ENCODE peak calls at places on chromosomes 16 and 17, in ten cellular contexts. One of them, this sample, is unnamed.

GRCh38 chr17:15381707-15382106 is 40.3 kb upstream of the TEKT3 start:
- DNase-seq in upper lobe of right lung: no peak
- DNase-seq in PC-9: no peak
- DNase-seq in GM13977: no peak
- DNase-seq in AG10803: no peak
- DNase-seq in astrocyte of the spinal cord: no peak
- DNase-seq in PC-3: peak
- DNase-seq in epithelial cell of esophagus: peak
- DNase-seq in neural crest cell: no peak
- DNase-seq in fibroblast of pulmonary artery: no peak
- DNase-seq in this sample: no peak

GRCh38 chr17:32590974-32591373 is 104.2 kb downstream of the CDK5R1 start:
- DNase-seq in GM13977: no peak
- DNase-seq in neural crest cell: no peak
- DNase-seq in epithelial cell of esophagus: no peak
- DNase-seq in PC-9: no peak
- DNase-seq in fibroblast of pulmonary artery: no peak
- DNase-seq in upper lobe of right lung: no peak
- DNase-seq in AG10803: no peak
- DNase-seq in PC-3: no peak
- DNase-seq in astrocyte of the spinal cord: no peak
- DNase-seq in this sample: no peak

GRCh38 chr17:82129095-82129494 is 31.1 kb upstream of the FASN start:
- DNase-seq in upper lobe of right lung: no peak
- DNase-seq in epithelial cell of esophagus: no peak
- DNase-seq in astrocyte of the spinal cord: no peak
- DNase-seq in fibroblast of pulmonary artery: no peak
- DNase-seq in AG10803: no peak
- DNase-seq in GM13977: no peak
- DNase-seq in neural crest cell: no peak
- DNase-seq in PC-9: no peak
- DNase-seq in PC-3: no peak
- DNase-seq in this sample: no peak

GRCh38 chr17:37458805-37459204 is 30.9 kb upstream of the DUSP14 start:
- DNase-seq in GM13977: no peak
- DNase-seq in PC-3: peak
- DNase-seq in neural crest cell: no peak
- DNase-seq in epithelial cell of esophagus: peak
- DNase-seq in fibroblast of pulmonary artery: peak
- DNase-seq in upper lobe of right lung: no peak
- DNase-seq in astrocyte of the spinal cord: peak
- DNase-seq in PC-9: peak
- DNase-seq in AG10803: peak
- DNase-seq in this sample: peak

GRCh38 chr17:5499790-5500189 is 13.4 kb downstream of the MIS12 start:
- DNase-seq in neural crest cell: peak
- DNase-seq in astrocyte of the spinal cord: no peak
- DNase-seq in upper lobe of right lung: no peak
- DNase-seq in fibroblast of pulmonary artery: no peak
- DNase-seq in epithelial cell of esophagus: no peak
- DNase-seq in PC-9: no peak
- DNase-seq in GM13977: no peak
- DNase-seq in PC-3: no peak
- DNase-seq in AG10803: no peak
- DNase-seq in this sample: no peak

GRCh38 chr17:73432624-73433190 is 120.9 kb upstream of the CDC42EP4 start:
- DNase-seq in neural crest cell: no peak
- DNase-seq in fibroblast of pulmonary artery: no peak
- DNase-seq in epithelial cell of esophagus: no peak
- DNase-seq in upper lobe of right lung: no peak
- DNase-seq in GM13977: no peak
- DNase-seq in AG10803: no peak
- DNase-seq in PC-9: no peak
- DNase-seq in PC-3: no peak
- DNase-seq in astrocyte of the spinal cord: no peak
- DNase-seq in this sample: no peak

GRCh38 chr17:44688675-44689491 is 693 bp downstream of the CCDC43 start:
- DNase-seq in upper lobe of right lung: no peak
- DNase-seq in PC-3: peak
- DNase-seq in neural crest cell: no peak
- DNase-seq in fibroblast of pulmonary artery: peak
- DNase-seq in AG10803: no peak
- DNase-seq in epithelial cell of esophagus: peak
- DNase-seq in astrocyte of the spinal cord: no peak
- DNase-seq in PC-9: no peak
- DNase-seq in GM13977: peak
- DNase-seq in this sample: no peak

GRCh38 chr16:66042341-66042740 is 324.1 kb upstream of the CDH5 start:
- DNase-seq in neural crest cell: no peak
- DNase-seq in upper lobe of right lung: no peak
- DNase-seq in astrocyte of the spinal cord: no peak
- DNase-seq in fibroblast of pulmonary artery: no peak
- DNase-seq in PC-9: no peak
- DNase-seq in GM13977: no peak
- DNase-seq in PC-3: no peak
- DNase-seq in AG10803: no peak
- DNase-seq in epithelial cell of esophagus: no peak
- DNase-seq in this sample: no peak

GRCh38 chr16:83351846-83352245 is 455.9 kb upstream of the HSBP1 start:
- DNase-seq in GM13977: no peak
- DNase-seq in upper lobe of right lung: no peak
- DNase-seq in astrocyte of the spinal cord: no peak
- DNase-seq in epithelial cell of esophagus: no peak
- DNase-seq in neural crest cell: no peak
- DNase-seq in AG10803: peak
- DNase-seq in PC-3: no peak
- DNase-seq in fibroblast of pulmonary artery: peak
- DNase-seq in PC-9: no peak
- DNase-seq in this sample: peak

GRCh38 chr17:74356640-74357465 is 4.8 kb downstream of the BTBD17 start:
- DNase-seq in epithelial cell of esophagus: no peak
- DNase-seq in upper lobe of right lung: no peak
- DNase-seq in PC-9: no peak
- DNase-seq in GM13977: no peak
- DNase-seq in PC-3: peak
- DNase-seq in neural crest cell: no peak
- DNase-seq in AG10803: no peak
- DNase-seq in astrocyte of the spinal cord: no peak
- DNase-seq in fibroblast of pulmonary artery: no peak
- DNase-seq in this sample: no peak

DNA sequence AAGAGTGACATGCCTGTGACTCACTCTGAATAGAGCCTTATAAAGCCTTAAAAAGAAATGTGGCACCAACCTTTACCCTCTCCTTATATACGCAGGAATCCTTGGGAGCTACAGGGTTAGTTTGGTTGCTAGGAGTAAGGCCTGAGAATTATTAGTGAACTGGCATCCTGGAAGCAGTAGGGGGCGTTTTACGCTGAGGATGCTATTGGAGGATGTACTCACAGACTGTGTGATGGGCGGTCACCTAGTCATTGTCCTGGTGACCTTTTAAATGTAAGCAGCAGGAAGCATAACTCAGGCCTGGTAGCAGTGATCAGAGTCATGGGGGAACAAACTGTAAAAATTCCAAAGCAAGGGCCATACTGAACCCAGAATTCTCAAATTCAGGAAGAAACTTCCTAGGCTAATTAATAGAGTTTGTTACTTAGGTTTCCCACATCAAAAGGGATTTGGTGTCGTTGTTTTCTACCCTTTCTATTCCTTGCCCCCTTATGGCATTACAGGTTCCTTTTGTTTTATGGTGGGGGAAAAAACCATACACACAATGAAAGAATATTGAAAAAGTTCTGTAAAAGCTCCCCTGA is 153.8 kb downstream of the SNX11 start:
- DNase-seq in epithelial cell of esophagus: peak
- DNase-seq in PC-3: peak
- DNase-seq in upper lobe of right lung: no peak
- DNase-seq in neural crest cell: peak
- DNase-seq in AG10803: peak
- DNase-seq in PC-9: no peak
- DNase-seq in astrocyte of the spinal cord: peak
- DNase-seq in GM13977: no peak
- DNase-seq in fibroblast of pulmonary artery: no peak
- DNase-seq in this sample: peak
- TF ChIP-seq CTCF in epithelial cell of esophagus: peak
- TF ChIP-seq CTCF in PC-3: peak
- TF ChIP-seq CTCF in upper lobe of right lung: peak
- TF ChIP-seq CTCF in neural crest cell: peak
- TF ChIP-seq CTCF in AG10803: peak
- TF ChIP-seq CTCF in PC-9: peak
- TF ChIP-seq CTCF in astrocyte of the spinal cord: peak
- TF ChIP-seq CTCF in GM13977: peak
- TF ChIP-seq CTCF in fibroblast of pulmonary artery: peak
- TF ChIP-seq CTCF in this sample: peak

GRCh38 chr16:590165-590874 is 454 bp downstream of the RAB40C start:
- DNase-seq in epithelial cell of esophagus: peak
- DNase-seq in fibroblast of pulmonary artery: peak
- DNase-seq in AG10803: peak
- DNase-seq in GM13977: no peak
- DNase-seq in PC-9: no peak
- DNase-seq in neural crest cell: no peak
- DNase-seq in PC-3: peak
- DNase-seq in upper lobe of right lung: peak
- DNase-seq in astrocyte of the spinal cord: peak
- DNase-seq in this sample: no peak
- TF ChIP-seq CTCF in epithelial cell of esophagus: no peak
- TF ChIP-seq CTCF in fibroblast of pulmonary artery: no peak
- TF ChIP-seq CTCF in AG10803: no peak
- TF ChIP-seq CTCF in GM13977: peak
- TF ChIP-seq CTCF in PC-9: no peak
- TF ChIP-seq CTCF in neural crest cell: peak
- TF ChIP-seq CTCF in PC-3: no peak
- TF ChIP-seq CTCF in upper lobe of right lung: no peak
- TF ChIP-seq CTCF in astrocyte of the spinal cord: no peak
- TF ChIP-seq CTCF in this sample: no peak

GRCh38 chr17:50162466-50163254 is 3.1 kb upstream of the SGCA start:
- DNase-seq in neural crest cell: no peak
- DNase-seq in upper lobe of right lung: no peak
- DNase-seq in PC-3: no peak
- DNase-seq in epithelial cell of esophagus: no peak
- DNase-seq in AG10803: no peak
- DNase-seq in fibroblast of pulmonary artery: no peak
- DNase-seq in GM13977: no peak
- DNase-seq in PC-9: no peak
- DNase-seq in astrocyte of the spinal cord: no peak
- DNase-seq in this sample: no peak

GRCh38 chr17:50157891-50158290 is 7.4 kb upstream of the PPP1R9B start:
- DNase-seq in PC-9: no peak
- DNase-seq in fibroblast of pulmonary artery: no peak
- DNase-seq in astrocyte of the spinal cord: no peak
- DNase-seq in epithelial cell of esophagus: no peak
- DNase-seq in AG10803: no peak
- DNase-seq in PC-3: no peak
- DNase-seq in GM13977: no peak
- DNase-seq in neural crest cell: no peak
- DNase-seq in upper lobe of right lung: no peak
- DNase-seq in this sample: no peak

GRCh38 chr17:50161911-50162288 is 3.9 kb upstream of the SGCA start:
- DNase-seq in neural crest cell: no peak
- DNase-seq in upper lobe of right lung: no peak
- DNase-seq in GM13977: no peak
- DNase-seq in PC-3: no peak
- DNase-seq in astrocyte of the spinal cord: no peak
- DNase-seq in fibroblast of pulmonary artery: no peak
- DNase-seq in AG10803: no peak
- DNase-seq in PC-9: no peak
- DNase-seq in epithelial cell of esophagus: no peak
- DNase-seq in this sample: no peak

GRCh38 chr17:50163846-50164696 is 1.7 kb upstream of the SGCA start:
- DNase-seq in epithelial cell of esophagus: no peak
- DNase-seq in AG10803: no peak
- DNase-seq in PC-3: no peak
- DNase-seq in neural crest cell: no peak
- DNase-seq in upper lobe of right lung: peak
- DNase-seq in GM13977: peak
- DNase-seq in astrocyte of the spinal cord: no peak
- DNase-seq in PC-9: no peak
- DNase-seq in fibroblast of pulmonary artery: no peak
- DNase-seq in this sample: no peak

GRCh38 chr17:50161023-50161910 is 4.5 kb upstream of the SGCA start:
- DNase-seq in astrocyte of the spinal cord: peak
- DNase-seq in fibroblast of pulmonary artery: peak
- DNase-seq in GM13977: peak
- DNase-seq in epithelial cell of esophagus: peak
- DNase-seq in PC-3: peak
- DNase-seq in neural crest cell: peak
- DNase-seq in PC-9: peak
- DNase-seq in upper lobe of right lung: peak
- DNase-seq in AG10803: peak
- DNase-seq in this sample: peak
- TF ChIP-seq CTCF in astrocyte of the spinal cord: peak
- TF ChIP-seq CTCF in fibroblast of pulmonary artery: peak
- TF ChIP-seq CTCF in GM13977: peak
- TF ChIP-seq CTCF in epithelial cell of esophagus: peak
- TF ChIP-seq CTCF in PC-3: peak
- TF ChIP-seq CTCF in neural crest cell: peak
- TF ChIP-seq CTCF in PC-9: peak
- TF ChIP-seq CTCF in upper lobe of right lung: peak
- TF ChIP-seq CTCF in AG10803: peak
- TF ChIP-seq CTCF in this sample: peak

GRCh38 chr16:55501549-55502322 is 7.1 kb upstream of the LPCAT2 start:
- DNase-seq in PC-3: peak
- DNase-seq in GM13977: peak
- DNase-seq in upper lobe of right lung: no peak
- DNase-seq in astrocyte of the spinal cord: no peak
- DNase-seq in fibroblast of pulmonary artery: no peak
- DNase-seq in epithelial cell of esophagus: peak
- DNase-seq in PC-9: peak
- DNase-seq in AG10803: no peak
- DNase-seq in neural crest cell: no peak
- DNase-seq in this sample: no peak

GRCh38 chr16:55503726-55504553 is 4.9 kb upstream of the LPCAT2 start:
- DNase-seq in epithelial cell of esophagus: no peak
- DNase-seq in GM13977: peak
- DNase-seq in AG10803: no peak
- DNase-seq in PC-9: no peak
- DNase-seq in PC-3: no peak
- DNase-seq in fibroblast of pulmonary artery: no peak
- DNase-seq in neural crest cell: no peak
- DNase-seq in upper lobe of right lung: no peak
- DNase-seq in astrocyte of the spinal cord: no peak
- DNase-seq in this sample: no peak

GRCh38 chr16:55505333-55506015 is 3.4 kb upstream of the LPCAT2 start:
- DNase-seq in GM13977: peak
- DNase-seq in PC-9: no peak
- DNase-seq in neural crest cell: no peak
- DNase-seq in AG10803: no peak
- DNase-seq in upper lobe of right lung: no peak
- DNase-seq in astrocyte of the spinal cord: no peak
- DNase-seq in epithelial cell of esophagus: no peak
- DNase-seq in PC-3: no peak
- DNase-seq in fibroblast of pulmonary artery: no peak
- DNase-seq in this sample: no peak

GRCh38 chr16:55499951-55500350 is 8.9 kb upstream of the LPCAT2 start:
- DNase-seq in astrocyte of the spinal cord: peak
- DNase-seq in AG10803: peak
- DNase-seq in PC-9: peak
- DNase-seq in upper lobe of right lung: no peak
- DNase-seq in epithelial cell of esophagus: peak
- DNase-seq in PC-3: peak
- DNase-seq in neural crest cell: no peak
- DNase-seq in GM13977: no peak
- DNase-seq in fibroblast of pulmonary artery: peak
- DNase-seq in this sample: peak

GRCh38 chr16:55502801-55503366 is 6.0 kb upstream of the LPCAT2 start:
- DNase-seq in upper lobe of right lung: peak
- DNase-seq in PC-9: peak
- DNase-seq in neural crest cell: peak
- DNase-seq in astrocyte of the spinal cord: peak
- DNase-seq in GM13977: peak
- DNase-seq in PC-3: peak
- DNase-seq in AG10803: peak
- DNase-seq in fibroblast of pulmonary artery: peak
- DNase-seq in epithelial cell of esophagus: no peak
- DNase-seq in this sample: no peak
- TF ChIP-seq CTCF in upper lobe of right lung: no peak
- TF ChIP-seq CTCF in PC-9: no peak
- TF ChIP-seq CTCF in neural crest cell: no peak
- TF ChIP-seq CTCF in astrocyte of the spinal cord: no peak
- TF ChIP-seq CTCF in GM13977: no peak
- TF ChIP-seq CTCF in PC-3: no peak
- TF ChIP-seq CTCF in AG10803: no peak
- TF ChIP-seq CTCF in fibroblast of pulmonary artery: peak
- TF ChIP-seq CTCF in epithelial cell of esophagus: no peak
- TF ChIP-seq CTCF in this sample: peak